ENCODE peak calls at places on chromosomes 1 and 21, in nine cellular contexts. W, H, A, S, N, X, V, C and J are unnamed samples. For H3K36me3, the result is how much of the 10 kb centered on the place peaks cover.

GRCh38 chr21:23811802-23812201 is 1795.5 kb downstream of the MRPL39 start:
- DNase-seq in W (no peak), H (no peak), C (no peak), N (no peak), S (no peak), X (no peak), A (no peak), V (no peak), J (no peak)

GRCh38 chr1:30657131-30658013 is 66.0 kb downstream of the MATN1 start:
- DNase-seq in X (peak), A (peak), W (no peak), V (no peak), H (no peak), N (no peak), S (peak), C (peak), J (peak)

GRCh38 chr1:169653873-169654272 is 23.9 kb upstream of the SELP start:
- DNase-seq in N (no peak), X (no peak), S (no peak), H (no peak), V (no peak), A (no peak), W (no peak), C (no peak), J (no peak)

GRCh38 chr1:192436441-192437078 is 119.8 kb downstream of the RGS21 start:
- DNase-seq in X (no peak), N (peak), H (no peak), S (no peak), A (no peak), C (no peak), V (no peak), W (no peak), J (no peak)

GRCh38 chr1:209398330-209398991 is 185.1 kb upstream of the CAMK1G start:
- DNase-seq in H (peak), C (no peak), X (peak), N (no peak), S (no peak), W (no peak), V (no peak), A (peak), J (no peak)

GRCh38 chr21:36861595-36861883 is 104.9 kb downstream of the HLCS start:
- DNase-seq in H (no peak), C (no peak), S (no peak), A (no peak), W (no peak), X (no peak), N (no peak), V (no peak), J (no peak)

GRCh38 chr1:243917863-243918565 is 68.0 kb upstream of the AKT3 start:
- DNase-seq in C (no peak), V (no peak), W (no peak), H (no peak), S (no peak), X (no peak), N (no peak), A (no peak), J (no peak)

GRCh38 chr1:116881879-116882520 is 27.7 kb upstream of the PTGFRN start:
- DNase-seq in V (peak), A (peak), S (peak), C (no peak), N (peak), W (peak), X (peak), H (peak), J (no peak)

GRCh38 chr1:51310871-51311613 is 19.3 kb downstream of the TTC39A start:
- DNase-seq in S (no peak), V (peak), N (no peak), A (no peak), C (no peak), X (peak), H (no peak), W (no peak), J (no peak)

GRCh38 chr1:246689409-246689997 is 34.7 kb upstream of the SCCPDH start:
- DNase-seq in X (peak), W (peak), N (peak), A (peak), C (peak), H (peak), V (peak), S (peak), J (peak)

GRCh38 chr1:84174051-84174556 is 30.0 kb downstream of the PRKACB start:
- DNase-seq in W (peak), C (peak), X (no peak), A (no peak), S (no peak), N (no peak), V (peak), H (no peak), J (no peak)

GRCh38 chr1:165697881-165698842 is at the start of gene ALDH9A1:
- DNase-seq in C (peak), X (peak), N (peak), H (peak), A (peak), S (peak), V (peak), W (peak), J (peak)

GRCh38 chr21:16597768-16598167 is 868.0 kb downstream of the USP25 start:
- DNase-seq in W (no peak), A (no peak), H (no peak), N (no peak), V (no peak), X (no peak), S (no peak), C (no peak), J (no peak)

GRCh38 chr1:22114083-22115012 is 28.5 kb downstream of the WNT4 start:
- DNase-seq in N (no peak), C (no peak), S (no peak), X (peak), W (no peak), V (peak), A (no peak), H (no peak), J (no peak)

GRCh38 chr21:46371204-46372013 is 47.5 kb downstream of the PCNT start:
- DNase-seq in H (no peak), V (no peak), C (no peak), W (no peak), A (no peak), X (no peak), N (no peak), S (no peak), J (no peak)

GRCh38 chr1:76866566-76866965 is 714 bp upstream of the ST6GALNAC5 start:
- DNase-seq in W (no peak), V (no peak), S (no peak), N (no peak), A (no peak), H (no peak), C (no peak), X (no peak), J (no peak)

GRCh38 chr1:40703316-40703715 is 11.8 kb downstream of the NFYC start:
- DNase-seq in H (peak), S (no peak), V (peak), N (peak), A (no peak), X (no peak), C (no peak), W (no peak), J (no peak)

GRCh38 chr21:14076143-14076806 is 134.5 kb downstream of the LIPI start:
- DNase-seq in S (no peak), C (no peak), H (no peak), V (no peak), X (no peak), A (no peak), N (no peak), W (no peak), J (no peak)

GRCh38 chr1:201295346-201295745 is 12.0 kb downstream of the PKP1 start:
- DNase-seq in A (no peak), W (no peak), H (no peak), C (no peak), S (no peak), N (no peak), X (no peak), V (no peak), J (no peak)

GRCh38 chr1:201291917-201292316 is 8.6 kb downstream of the PKP1 start:
- DNase-seq in A (no peak), H (no peak), X (no peak), C (no peak), S (no peak), V (no peak), W (no peak), N (no peak), J (no peak)

GRCh38 chr1:201295861-201296260 is 12.6 kb downstream of the PKP1 start:
- DNase-seq in V (no peak), S (no peak), C (no peak), X (no peak), A (no peak), W (no peak), H (no peak), N (no peak), J (no peak)

GRCh38 chr1:201296371-201296770 is 13.1 kb downstream of the PKP1 start:
- DNase-seq in X (no peak), V (no peak), H (no peak), N (no peak), C (no peak), A (no peak), S (no peak), W (no peak), J (no peak)

GRCh38 chr1:201294876-201295275 is 11.6 kb downstream of the PKP1 start:
- DNase-seq in S (no peak), C (no peak), N (no peak), X (no peak), W (no peak), V (no peak), A (no peak), H (no peak), J (no peak)
- H3K36me3 ChIP-seq in S (under half), C (under half), N (under half), X (under half), W (under half), V (under half), A (under half), H (under half), J (under half)

DNA sequence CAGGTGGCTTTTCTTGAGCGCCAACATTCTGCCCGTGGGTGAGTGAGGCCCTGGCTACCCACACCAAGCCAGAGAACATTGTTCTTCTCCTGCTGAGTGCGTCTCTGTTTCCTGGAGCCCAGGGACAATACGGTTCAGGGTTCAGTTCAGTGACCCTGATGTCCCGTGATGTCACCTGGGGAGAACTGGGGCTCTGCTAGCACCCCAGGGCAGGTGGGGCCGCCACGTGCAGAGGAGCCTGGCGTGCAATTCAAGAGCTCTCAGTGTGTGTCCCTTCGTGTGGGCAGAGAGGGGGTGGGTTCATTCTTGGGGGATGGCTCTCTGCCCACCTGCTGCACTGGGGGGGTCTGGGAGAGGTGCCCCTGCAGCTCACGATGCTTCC is 18.2 kb upstream of the PEX10 start:
- DNase-seq in X (no peak), H (no peak), A (no peak), N (no peak), S (no peak), C (no peak), V (no peak), W (no peak), J (no peak)
- TF ChIP-seq CTCF in X (no peak), H (no peak), A (no peak), N (no peak), S (no peak), C (no peak), V (no peak), W (no peak), J (no peak)

GRCh38 chr1:64959973-64960372 is 6.4 kb downstream of the JAK1 start:
- DNase-seq in W (no peak), V (no peak), S (no peak), N (no peak), X (no peak), C (no peak), H (no peak), A (no peak), J (no peak)

GRCh38 chr1:64963466-64963865 is 2.9 kb downstream of the JAK1 start:
- DNase-seq in A (no peak), S (no peak), N (no peak), H (no peak), C (no peak), X (no peak), V (no peak), W (no peak), J (no peak)

GRCh38 chr1:64960731-64961130 is 5.6 kb downstream of the JAK1 start:
- DNase-seq in C (no peak), W (no peak), H (no peak), S (no peak), N (no peak), V (no peak), A (no peak), X (no peak), J (no peak)

GRCh38 chr1:64961923-64962322 is 4.4 kb downstream of the JAK1 start:
- DNase-seq in X (no peak), V (no peak), A (no peak), S (no peak), N (no peak), W (no peak), H (no peak), C (no peak), J (no peak)

DNA sequence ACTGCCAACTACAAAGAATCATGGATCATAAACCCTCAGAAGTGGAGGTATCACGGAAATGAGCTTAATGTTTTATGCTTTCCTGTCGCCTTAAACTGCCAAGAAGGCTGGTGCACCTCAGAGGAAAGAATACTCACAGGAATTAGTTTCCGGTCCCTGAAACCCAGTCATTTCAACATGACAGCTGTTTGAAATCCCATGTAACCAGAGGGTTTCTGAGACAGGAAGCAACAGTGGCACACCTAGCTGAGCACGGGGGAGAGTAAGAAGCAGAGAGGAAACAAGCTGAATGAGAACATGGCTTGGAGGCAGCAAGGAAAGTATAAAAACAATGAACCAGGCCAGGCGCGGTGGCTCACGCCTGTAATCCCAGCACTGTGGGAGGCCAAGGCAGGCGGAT is 3.9 kb downstream of the JAK1 start:
- DNase-seq in C (no peak), V (no peak), A (peak), H (no peak), N (no peak), S (no peak), W (no peak), X (no peak), J (peak)
- TF ChIP-seq POLR2AphosphoS5 in C (no peak), V (no peak), A (no peak), H (peak), N (no peak), S (no peak), W (no peak), X (no peak), J (no peak)

DNA sequence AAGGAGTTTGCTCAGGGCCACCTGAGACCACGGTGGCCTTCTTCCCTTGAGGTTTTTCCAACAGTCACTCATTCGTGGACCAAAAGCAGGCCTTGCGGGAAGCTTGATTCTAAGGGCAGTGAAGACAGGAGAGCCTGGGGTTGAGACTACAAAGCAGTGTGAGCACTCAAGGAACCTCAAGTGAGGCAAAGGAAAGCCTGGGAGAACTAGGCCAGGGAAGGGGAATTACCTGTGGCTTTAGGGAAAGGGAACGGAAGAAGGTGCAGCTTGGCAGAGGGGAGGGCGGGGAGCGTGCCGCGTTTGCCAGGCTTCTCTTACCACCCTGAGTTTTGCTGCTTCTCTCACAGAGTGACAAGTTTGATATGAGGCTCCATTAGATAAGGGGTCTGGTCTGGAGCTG is 114.3 kb downstream of the DHRS3 start:
- DNase-seq in S (no peak), W (no peak), A (no peak), H (peak), C (no peak), V (no peak), X (no peak), N (no peak), J (no peak)
- H3K36me3 ChIP-seq in S (half or more), W (under half), A (under half), H (under half), C (under half), V (under half), X (under half), N (under half), J (half or more)

DNA sequence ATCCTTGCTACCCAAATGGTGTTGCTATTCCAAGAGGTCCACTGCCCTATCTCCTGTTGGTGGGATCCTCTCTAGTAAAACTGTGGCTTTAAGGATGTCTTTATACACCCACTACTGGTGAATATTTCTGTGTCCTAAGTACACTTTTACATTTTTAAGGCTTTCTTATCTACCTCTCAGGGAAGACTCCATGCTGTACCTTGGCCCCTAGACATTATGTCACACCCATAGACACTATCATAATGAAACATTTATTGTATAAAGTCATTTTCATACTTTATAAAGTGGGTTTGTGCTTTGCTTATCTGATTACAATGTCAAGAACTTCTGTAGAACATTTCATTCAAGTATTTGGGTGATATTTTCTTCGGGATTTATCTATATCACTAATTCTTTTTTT is 270.3 kb upstream of the SNX7 start:
- DNase-seq in X (no peak), S (no peak), H (no peak), V (no peak), W (no peak), C (no peak), A (no peak), N (no peak), J (no peak)
- TF ChIP-seq CTCF in X (no peak), S (no peak), H (no peak), V (no peak), W (no peak), C (no peak), A (no peak), N (no peak), J (no peak)

GRCh38 chr1:145979746-145980435 is 15.4 kb downstream of the POLR3GL start:
- DNase-seq in A (peak), W (no peak), S (peak), C (no peak), V (peak), X (peak), N (no peak), H (peak), J (no peak)
- TF ChIP-seq POLR2AphosphoS5 in A (no peak), W (no peak), S (peak), C (no peak), V (no peak), X (peak), N (no peak), H (peak), J (peak)

DNA sequence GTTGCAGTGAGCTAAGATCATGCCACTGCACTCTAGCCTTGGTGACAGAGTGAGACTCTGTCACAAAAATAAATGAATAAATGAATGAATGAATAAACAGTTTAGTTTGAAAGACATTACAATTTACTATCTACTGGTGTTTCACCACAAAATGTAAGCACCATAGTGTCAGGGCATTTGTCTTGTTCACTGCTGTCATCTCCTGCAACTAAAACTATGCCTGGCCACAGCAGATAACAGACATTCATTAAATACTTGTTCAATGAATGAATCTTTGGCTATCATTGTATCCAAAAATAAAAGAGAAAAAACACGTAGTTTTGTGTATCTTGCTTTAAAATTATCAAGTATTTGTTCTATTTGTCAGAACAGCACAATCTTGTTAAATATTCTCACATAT is 32.5 kb downstream of the SASS6 start:
- DNase-seq in W (no peak), H (no peak), A (no peak), C (no peak), V (no peak), S (no peak), X (no peak), N (peak), J (no peak)
- H3K36me3 ChIP-seq in W (under half), H (under half), A (under half), C (under half), V (under half), S (half or more), X (under half), N (half or more), J (under half)